ENCODE peak calls at places on chromosomes 4 and X, in eight cellular contexts. One of them, this sample, is unnamed.

GRCh38 chrX:113868169-113868568 is 715.7 kb upstream of the HTR2C start:
- DNase-seq in upper lobe of left lung: no peak
- DNase-seq in transverse colon: no peak
- DNase-seq in nephron progenitor cell: no peak
- DNase-seq in brain microvascular endothelial cell: no peak
- DNase-seq in lower lobe of right lung: no peak
- DNase-seq in foreskin fibroblast: no peak
- DNase-seq in GM13976: no peak
- DNase-seq in this sample: no peak

GRCh38 chr4:2007804-2008670 is 737 bp downstream of the NELFA start:
- DNase-seq in upper lobe of left lung: peak; percentile 83
- DNase-seq in transverse colon: no peak
- DNase-seq in nephron progenitor cell: peak; percentile 48
- DNase-seq in brain microvascular endothelial cell: no peak
- DNase-seq in lower lobe of right lung: peak; percentile 53
- DNase-seq in foreskin fibroblast: no peak
- DNase-seq in GM13976: peak; percentile 26
- DNase-seq in this sample: no peak

GRCh38 chr4:152100378-152101201 is 339.8 kb upstream of the GATB start:
- DNase-seq in upper lobe of left lung: no peak
- DNase-seq in transverse colon: peak; percentile 38
- DNase-seq in nephron progenitor cell: no peak
- DNase-seq in brain microvascular endothelial cell: no peak
- DNase-seq in lower lobe of right lung: no peak
- DNase-seq in foreskin fibroblast: no peak
- DNase-seq in GM13976: no peak
- DNase-seq in this sample: peak; percentile 51

GRCh38 chr4:89837385-89837995 is 529 bp upstream of the SNCA start:
- DNase-seq in upper lobe of left lung: no peak
- DNase-seq in transverse colon: no peak
- DNase-seq in nephron progenitor cell: peak; percentile 66
- DNase-seq in brain microvascular endothelial cell: peak; percentile 6
- DNase-seq in lower lobe of right lung: no peak
- DNase-seq in foreskin fibroblast: peak; percentile 12
- DNase-seq in GM13976: peak; percentile 45
- DNase-seq in this sample: no peak

GRCh38 chrX:46317158-46317557 is 228.1 kb downstream of the ZNF674 start:
- DNase-seq in upper lobe of left lung: no peak
- DNase-seq in transverse colon: no peak
- DNase-seq in nephron progenitor cell: no peak
- DNase-seq in brain microvascular endothelial cell: no peak
- DNase-seq in lower lobe of right lung: no peak
- DNase-seq in foreskin fibroblast: no peak
- DNase-seq in GM13976: no peak
- DNase-seq in this sample: no peak

GRCh38 chrX:105608745-105609144 is 213.6 kb upstream of the NRK start:
- DNase-seq in upper lobe of left lung: no peak
- DNase-seq in transverse colon: no peak
- DNase-seq in nephron progenitor cell: no peak
- DNase-seq in brain microvascular endothelial cell: no peak
- DNase-seq in lower lobe of right lung: no peak
- DNase-seq in foreskin fibroblast: no peak
- DNase-seq in GM13976: no peak
- DNase-seq in this sample: no peak

GRCh38 chr4:144343143-144343755 is 202.7 kb upstream of the GYPA start:
- DNase-seq in upper lobe of left lung: no peak
- DNase-seq in transverse colon: no peak
- DNase-seq in nephron progenitor cell: no peak
- DNase-seq in brain microvascular endothelial cell: no peak
- DNase-seq in lower lobe of right lung: no peak
- DNase-seq in foreskin fibroblast: peak; percentile 66
- DNase-seq in GM13976: no peak
- DNase-seq in this sample: no peak

GRCh38 chrX:344371-344901 is 25.8 kb upstream of the GTPBP6 start:
- DNase-seq in upper lobe of left lung: peak; percentile 79
- DNase-seq in transverse colon: no peak
- DNase-seq in nephron progenitor cell: no peak
- DNase-seq in brain microvascular endothelial cell: no peak
- DNase-seq in lower lobe of right lung: peak; percentile 42
- DNase-seq in foreskin fibroblast: no peak
- DNase-seq in GM13976: no peak
- DNase-seq in this sample: peak; percentile 79

GRCh38 chrX:13835825-13836224 is 18.9 kb upstream of the GPM6B start:
- DNase-seq in upper lobe of left lung: no peak
- DNase-seq in transverse colon: no peak
- DNase-seq in nephron progenitor cell: no peak
- DNase-seq in brain microvascular endothelial cell: no peak
- DNase-seq in lower lobe of right lung: no peak
- DNase-seq in foreskin fibroblast: no peak
- DNase-seq in GM13976: no peak
- DNase-seq in this sample: no peak
- TF ChIP-seq CTCF in upper lobe of left lung: no peak
- TF ChIP-seq CTCF in transverse colon: no peak
- TF ChIP-seq CTCF in nephron progenitor cell: no peak
- TF ChIP-seq CTCF in brain microvascular endothelial cell: no peak
- TF ChIP-seq CTCF in lower lobe of right lung: no peak
- TF ChIP-seq CTCF in foreskin fibroblast: no peak
- TF ChIP-seq CTCF in GM13976: no peak
- TF ChIP-seq CTCF in this sample: no peak

GRCh38 chr4:8168832-8169598 is 10.4 kb upstream of the ABLIM2 start:
- DNase-seq in upper lobe of left lung: no peak
- DNase-seq in transverse colon: no peak
- DNase-seq in nephron progenitor cell: no peak
- DNase-seq in brain microvascular endothelial cell: no peak
- DNase-seq in lower lobe of right lung: no peak
- DNase-seq in foreskin fibroblast: no peak
- DNase-seq in GM13976: no peak
- DNase-seq in this sample: no peak

GRCh38 chr4:8168232-8168631 is 9.6 kb upstream of the ABLIM2 start:
- DNase-seq in upper lobe of left lung: no peak
- DNase-seq in transverse colon: no peak
- DNase-seq in nephron progenitor cell: no peak
- DNase-seq in brain microvascular endothelial cell: no peak
- DNase-seq in lower lobe of right lung: no peak
- DNase-seq in foreskin fibroblast: no peak
- DNase-seq in GM13976: no peak
- DNase-seq in this sample: no peak

GRCh38 chr4:8167815-8168214 is 9.2 kb upstream of the ABLIM2 start:
- DNase-seq in upper lobe of left lung: no peak
- DNase-seq in transverse colon: no peak
- DNase-seq in nephron progenitor cell: no peak
- DNase-seq in brain microvascular endothelial cell: no peak
- DNase-seq in lower lobe of right lung: peak; percentile 71
- DNase-seq in foreskin fibroblast: no peak
- DNase-seq in GM13976: no peak
- DNase-seq in this sample: no peak

GRCh38 chr4:8170341-8170740 is 11.7 kb upstream of the ABLIM2 start:
- DNase-seq in upper lobe of left lung: no peak
- DNase-seq in transverse colon: no peak
- DNase-seq in nephron progenitor cell: no peak
- DNase-seq in brain microvascular endothelial cell: no peak
- DNase-seq in lower lobe of right lung: no peak
- DNase-seq in foreskin fibroblast: no peak
- DNase-seq in GM13976: no peak
- DNase-seq in this sample: no peak

GRCh38 chr4:8169763-8170162 is 11.2 kb upstream of the ABLIM2 start:
- DNase-seq in upper lobe of left lung: no peak
- DNase-seq in transverse colon: no peak
- DNase-seq in nephron progenitor cell: no peak
- DNase-seq in brain microvascular endothelial cell: no peak
- DNase-seq in lower lobe of right lung: no peak
- DNase-seq in foreskin fibroblast: no peak
- DNase-seq in GM13976: no peak
- DNase-seq in this sample: no peak
- TF ChIP-seq CTCF in upper lobe of left lung: no peak
- TF ChIP-seq CTCF in transverse colon: no peak
- TF ChIP-seq CTCF in nephron progenitor cell: no peak
- TF ChIP-seq CTCF in brain microvascular endothelial cell: no peak
- TF ChIP-seq CTCF in lower lobe of right lung: no peak
- TF ChIP-seq CTCF in foreskin fibroblast: no peak
- TF ChIP-seq CTCF in GM13976: no peak
- TF ChIP-seq CTCF in this sample: no peak

DNA sequence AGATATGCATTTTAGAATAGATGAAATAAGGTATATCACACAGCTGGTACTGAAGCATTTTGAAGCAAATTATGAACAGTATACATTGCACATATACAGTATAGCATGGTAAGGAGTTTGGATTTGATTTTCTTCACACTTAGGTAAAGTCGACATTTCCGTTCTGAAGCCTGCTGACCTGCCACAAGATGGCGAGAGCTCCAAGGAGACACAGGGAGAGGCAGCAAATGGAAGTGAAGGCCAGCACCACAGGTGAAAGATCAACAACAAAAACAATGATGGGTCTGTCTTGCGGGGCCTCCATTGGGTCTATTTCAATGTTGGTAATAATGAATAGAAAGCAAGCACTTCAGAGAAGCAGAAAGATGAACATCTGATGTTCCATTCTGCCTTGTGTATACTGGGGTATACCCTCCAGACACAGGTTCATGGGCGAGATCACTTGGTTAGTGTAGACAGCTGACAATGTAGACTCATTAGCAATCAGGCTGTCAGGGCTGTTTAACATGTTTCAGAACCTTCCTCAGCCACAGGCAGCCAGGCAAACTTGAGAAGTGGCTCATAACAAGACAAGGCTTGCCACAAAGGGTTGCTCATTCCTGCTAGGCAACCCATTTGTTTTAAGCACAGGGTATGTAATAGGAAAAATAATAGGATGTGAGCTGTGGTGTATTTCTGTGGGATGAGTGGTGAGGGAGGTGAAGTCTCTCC is 21.4 kb upstream of the NOX1 start:
- DNase-seq in upper lobe of left lung: no peak
- DNase-seq in transverse colon: peak; percentile 28
- DNase-seq in nephron progenitor cell: peak; percentile 3
- DNase-seq in brain microvascular endothelial cell: peak; percentile 15
- DNase-seq in lower lobe of right lung: no peak
- DNase-seq in foreskin fibroblast: peak; percentile 22
- DNase-seq in GM13976: peak; percentile 21
- DNase-seq in this sample: no peak
- TF ChIP-seq CTCF in upper lobe of left lung: peak; percentile 13
- TF ChIP-seq CTCF in transverse colon: peak; percentile 29
- TF ChIP-seq CTCF in nephron progenitor cell: peak; percentile 27
- TF ChIP-seq CTCF in brain microvascular endothelial cell: peak; percentile 75
- TF ChIP-seq CTCF in lower lobe of right lung: peak; percentile 26
- TF ChIP-seq CTCF in foreskin fibroblast: peak; percentile 63
- TF ChIP-seq CTCF in GM13976: peak; percentile 18
- TF ChIP-seq CTCF in this sample: peak; percentile 69

GRCh38 chrX:69145714-69146113 is 19.5 kb downstream of the PJA1 start:
- DNase-seq in upper lobe of left lung: no peak
- DNase-seq in transverse colon: no peak
- DNase-seq in nephron progenitor cell: no peak
- DNase-seq in brain microvascular endothelial cell: no peak
- DNase-seq in lower lobe of right lung: no peak
- DNase-seq in foreskin fibroblast: no peak
- DNase-seq in GM13976: no peak
- DNase-seq in this sample: no peak
- TF ChIP-seq CTCF in upper lobe of left lung: no peak
- TF ChIP-seq CTCF in transverse colon: no peak
- TF ChIP-seq CTCF in nephron progenitor cell: no peak
- TF ChIP-seq CTCF in brain microvascular endothelial cell: no peak
- TF ChIP-seq CTCF in lower lobe of right lung: no peak
- TF ChIP-seq CTCF in foreskin fibroblast: no peak
- TF ChIP-seq CTCF in GM13976: no peak
- TF ChIP-seq CTCF in this sample: no peak